ENCODE peak calls at places on chromosomes 11 and 22, in six cellular contexts. T is HepG2, B is upper lobe of left lung, G is GM12878, A is A549, V is K562. I is an unnamed sample.

GRCh38 chr11:46896719-46897406 is 21.5 kb downstream of the LRP4 start:
- ATAC-seq in G (peak), T (peak), A (peak), V (peak), B (peak), I (no peak)

GRCh38 chr11:69301491-69302401 is 7.8 kb downstream of the MYEOV start:
- ATAC-seq in T (no peak), V (peak), A (peak), B (peak), G (no peak), I (no peak)

GRCh38 chr22:37316405-37316804 is 34.1 kb downstream of the CYTH4 start:
- ATAC-seq in B (no peak), A (peak), V (no peak), G (peak), T (no peak), I (no peak)

GRCh38 chr11:34501962-34502361 is 11.6 kb downstream of the ELF5 start:
- ATAC-seq in B (peak), V (no peak), G (no peak), A (no peak), T (no peak), I (no peak)

GRCh38 chr11:128632151-128632791 is 44.9 kb upstream of the ETS1 start:
- ATAC-seq in B (peak), G (peak), V (peak), A (peak), T (peak), I (peak)

GRCh38 chr11:120554771-120555432 is 43.4 kb downstream of the GRIK4 start:
- ATAC-seq in A (no peak), T (no peak), B (no peak), V (no peak), G (peak), I (no peak)

GRCh38 chr11:13008625-13009475 is at the start of gene RASSF10:
- ATAC-seq in B (peak), T (peak), G (peak), V (no peak), A (peak), I (peak)

GRCh38 chr11:19173004-19173689 is 28.6 kb downstream of the CSRP3 start:
- ATAC-seq in B (no peak), A (no peak), V (peak), T (no peak), G (no peak), I (no peak)

GRCh38 chr22:45207981-45208664 is 32.6 kb downstream of the KIAA0930 start:
- ATAC-seq in V (no peak), A (no peak), T (no peak), G (no peak), B (no peak), I (no peak)

GRCh38 chr11:9704620-9705019 is 40.7 kb downstream of the SWAP70 start:
- ATAC-seq in T (no peak), B (no peak), G (no peak), A (no peak), V (no peak), I (no peak)

GRCh38 chr11:126354631-126355323 is 709 bp upstream of the ST3GAL4 start:
- ATAC-seq in A (peak), T (peak), G (peak), B (peak), V (peak), I (peak)

GRCh38 chr22:29345932-29346331 is 30.4 kb upstream of the RASL10A start:
- ATAC-seq in G (no peak), T (no peak), B (no peak), A (no peak), V (no peak), I (no peak)

GRCh38 chr11:95147364-95147905 is 57.8 kb downstream of the ENDOD1 start:
- ATAC-seq in G (no peak), T (no peak), A (no peak), B (no peak), V (peak), I (no peak)
- TF ChIP-seq EP300 in G (no peak), T (no peak), A (no peak), B (no peak), V (peak), I (no peak)

GRCh38 chr11:64919627-64920026 is 2.6 kb upstream of the ATG2A start:
- ATAC-seq in G (no peak), V (no peak), B (no peak), T (no peak), A (no peak), I (no peak)

GRCh38 chr11:64923151-64923661 is 1.3 kb upstream of the PPP2R5B start:
- ATAC-seq in A (no peak), V (no peak), T (no peak), G (no peak), B (no peak), I (no peak)

GRCh38 chr11:64920124-64920523 is 3.1 kb upstream of the ATG2A start:
- ATAC-seq in V (no peak), B (no peak), T (no peak), G (no peak), A (no peak), I (no peak)

GRCh38 chr11:64923944-64924909 is at the start of gene PPP2R5B:
- ATAC-seq in A (peak), B (peak), T (peak), V (peak), G (peak), I (peak)

DNA sequence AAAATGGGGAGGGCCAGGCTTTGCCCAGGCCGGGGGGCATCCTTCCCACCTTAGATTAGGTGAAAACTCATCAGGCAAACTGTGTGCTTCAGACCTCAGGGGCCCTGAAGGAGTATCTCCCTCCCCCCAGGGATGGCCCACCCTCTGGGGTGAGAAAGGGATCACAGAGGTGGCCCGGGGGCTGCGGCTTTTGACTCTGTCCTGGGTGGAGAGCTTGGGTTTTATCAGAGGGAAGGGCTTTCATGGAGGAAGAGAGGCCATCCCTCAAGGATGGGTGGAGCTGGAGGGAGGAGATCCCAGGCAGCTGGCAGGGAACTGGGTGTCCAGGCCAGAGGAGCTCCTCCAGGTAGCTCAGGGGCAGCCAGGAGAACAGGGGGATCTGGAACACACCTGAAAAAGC is 3.1 kb upstream of the PPP2R5B start:
- ATAC-seq in B (no peak), A (no peak), V (no peak), G (no peak), T (no peak), I (no peak)
- H3K27ac ChIP-seq in B (no peak), A (no peak), V (no peak), G (no peak), T (no peak), I (no peak)

DNA sequence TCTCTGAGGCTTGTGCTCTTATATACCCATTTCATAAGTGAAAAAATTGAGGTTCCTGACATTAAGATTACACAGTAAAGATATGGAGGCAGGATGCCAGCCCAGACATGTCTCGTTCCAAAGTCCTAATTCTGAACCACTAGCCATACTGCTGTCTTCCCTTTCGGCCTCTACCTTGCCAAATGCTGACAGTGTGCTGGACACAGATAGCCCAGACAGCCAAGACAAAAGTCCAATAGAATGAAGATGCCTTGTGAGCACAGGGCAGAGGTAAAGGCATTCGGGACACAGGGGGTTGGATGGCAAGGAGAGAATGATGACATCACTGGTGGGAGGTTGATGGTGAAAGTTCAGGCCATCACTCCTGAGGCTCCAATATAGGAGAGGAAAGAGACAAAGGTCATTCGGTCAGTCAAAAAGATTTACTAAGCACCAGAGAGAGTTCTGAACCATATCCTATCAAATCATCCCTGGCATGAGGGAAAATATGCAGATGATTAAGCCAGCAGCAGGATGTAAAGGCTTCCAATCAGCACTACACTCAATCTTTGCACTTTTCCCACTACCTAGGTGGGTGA is 174.0 kb upstream of the MTMR2 start:
- ATAC-seq in T (peak), V (no peak), G (no peak), A (no peak), B (no peak), I (no peak)
- TF ChIP-seq EP300 in T (no peak), V (no peak), G (no peak), A (no peak), B (no peak), I (no peak)

GRCh38 chr22:39155421-39155820 is 2.9 kb upstream of the CBX7 start:
- ATAC-seq in G (no peak), T (no peak), B (no peak), A (no peak), V (no peak), I (no peak)

GRCh38 chr22:39152024-39152510 is 413 bp downstream of the CBX7 start:
- ATAC-seq in V (no peak), T (peak), A (no peak), B (no peak), G (no peak), I (no peak)

GRCh38 chr22:39151329-39151975 is 1.0 kb downstream of the CBX7 start:
- ATAC-seq in G (no peak), B (no peak), V (no peak), T (no peak), A (no peak), I (no peak)

GRCh38 chr22:39152511-39153219 is at the start of gene CBX7:
- ATAC-seq in A (peak), B (peak), V (peak), T (peak), G (peak), I (peak)

DNA sequence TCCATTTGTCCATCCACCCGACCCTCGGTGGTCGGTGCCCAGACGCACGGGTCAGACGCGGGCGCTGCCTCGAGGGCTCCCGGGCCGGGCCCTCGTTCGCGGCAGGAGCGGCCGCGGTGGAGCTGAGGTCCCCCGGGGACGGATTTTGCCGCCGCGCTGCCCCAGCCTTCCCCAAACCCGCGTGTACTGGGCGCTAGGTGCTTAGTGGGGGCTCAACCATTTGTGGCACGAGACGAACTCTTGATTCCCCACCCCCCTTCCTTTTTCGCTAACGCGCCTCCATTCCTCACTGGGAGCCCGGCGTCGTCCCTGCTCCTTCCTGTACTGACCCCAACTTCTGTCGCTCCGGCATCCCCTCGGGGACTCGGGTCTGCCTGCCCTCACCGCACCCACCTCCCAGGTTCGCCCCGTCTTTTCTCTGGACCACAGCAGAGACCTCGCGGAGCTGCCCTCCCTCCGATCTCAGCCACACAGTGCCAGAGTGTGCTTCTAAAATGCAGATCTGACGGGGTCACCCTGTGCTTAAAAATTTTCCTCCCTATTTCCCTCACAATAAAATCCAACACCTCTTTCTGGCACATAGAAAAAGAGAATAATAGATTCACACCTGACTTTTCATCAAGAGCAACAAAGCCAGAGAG is 860 bp upstream of the CBX7 start:
- ATAC-seq in B (peak), G (no peak), T (no peak), V (no peak), A (no peak), I (peak)
- H3K27ac ChIP-seq in B (peak), G (no peak), T (no peak), V (peak), A (peak), I (peak)

I was measured in gastroesophageal sphincter.